ENCODE peak calls at places on chromosomes 12 and 14, in ten cellular contexts. E is AG04450; C is WTC11; V is stomach; U is A549; X is endodermal cell; J is left lung; T is GM20000; P is CD8-positive, alpha-beta T cell; Q is A673. I is an unnamed sample.

GRCh38 chr12:51082561-51083139 is 746 bp downstream of the CSRNP2 start:
- DNase-seq in E (no peak), C (no peak), V (no peak), U (peak), X (peak), J (no peak), T (peak), P (no peak), Q (peak), I (no peak)

GRCh38 chr12:109771746-109772621 is 58.4 kb downstream of the FAM222A start:
- DNase-seq in E (no peak), C (no peak), V (no peak), U (no peak), X (peak), J (no peak), T (no peak), P (no peak), Q (no peak), I (no peak)

GRCh38 chr14:105485720-105486332 is 860 bp upstream of the CRIP1 start:
- DNase-seq in E (no peak), C (peak), V (no peak), U (peak), X (peak), J (no peak), T (peak), P (no peak), Q (peak), I (peak)

GRCh38 chr14:100159107-100159864 is at the start of gene DEGS2:
- DNase-seq in E (no peak), C (peak), V (peak), U (peak), X (peak), J (peak), T (peak), P (peak), Q (no peak), I (peak)

GRCh38 chr12:122031342-122032216 is 9.9 kb downstream of the BCL7A start:
- DNase-seq in E (no peak), C (peak), V (peak), U (peak), X (peak), J (no peak), T (peak), P (peak), Q (peak), I (peak)

GRCh38 chr14:35078082-35078481 is 32.0 kb downstream of the FAM177A1 start:
- DNase-seq in E (no peak), C (no peak), V (no peak), U (no peak), X (no peak), J (no peak), T (no peak), P (no peak), Q (no peak), I (no peak)

GRCh38 chr12:23756416-23756815 is 193.1 kb downstream of the SOX5 start:
- DNase-seq in E (no peak), C (no peak), V (no peak), U (no peak), X (no peak), J (no peak), T (no peak), P (no peak), Q (no peak), I (no peak)

GRCh38 chr12:9760699-9761406 is at the start of gene CD69:
- DNase-seq in E (no peak), C (no peak), V (peak), U (no peak), X (no peak), J (no peak), T (peak), P (peak), Q (peak), I (no peak)

GRCh38 chr14:44135972-44136371 is 371.1 kb downstream of the FSCB start:
- DNase-seq in E (no peak), C (no peak), V (no peak), U (no peak), X (no peak), J (no peak), T (no peak), P (no peak), Q (no peak), I (no peak)

GRCh38 chr14:88189040-88189839 is 133.8 kb downstream of the KCNK10 start:
- DNase-seq in E (peak), C (peak), V (peak), U (peak), X (peak), J (no peak), T (peak), P (peak), Q (peak), I (no peak)

GRCh38 chr12:53328043-53328435 is 6.6 kb upstream of the AAAS start:
- DNase-seq in E (no peak), C (peak), V (no peak), U (peak), X (peak), J (no peak), T (no peak), P (no peak), Q (no peak), I (no peak)
- TF ChIP-seq CTCF in E (no peak), C (no peak), V (no peak), U (no peak), X (peak), J (no peak), T (no peak), P (no peak), Q (no peak), I (no peak)

DNA sequence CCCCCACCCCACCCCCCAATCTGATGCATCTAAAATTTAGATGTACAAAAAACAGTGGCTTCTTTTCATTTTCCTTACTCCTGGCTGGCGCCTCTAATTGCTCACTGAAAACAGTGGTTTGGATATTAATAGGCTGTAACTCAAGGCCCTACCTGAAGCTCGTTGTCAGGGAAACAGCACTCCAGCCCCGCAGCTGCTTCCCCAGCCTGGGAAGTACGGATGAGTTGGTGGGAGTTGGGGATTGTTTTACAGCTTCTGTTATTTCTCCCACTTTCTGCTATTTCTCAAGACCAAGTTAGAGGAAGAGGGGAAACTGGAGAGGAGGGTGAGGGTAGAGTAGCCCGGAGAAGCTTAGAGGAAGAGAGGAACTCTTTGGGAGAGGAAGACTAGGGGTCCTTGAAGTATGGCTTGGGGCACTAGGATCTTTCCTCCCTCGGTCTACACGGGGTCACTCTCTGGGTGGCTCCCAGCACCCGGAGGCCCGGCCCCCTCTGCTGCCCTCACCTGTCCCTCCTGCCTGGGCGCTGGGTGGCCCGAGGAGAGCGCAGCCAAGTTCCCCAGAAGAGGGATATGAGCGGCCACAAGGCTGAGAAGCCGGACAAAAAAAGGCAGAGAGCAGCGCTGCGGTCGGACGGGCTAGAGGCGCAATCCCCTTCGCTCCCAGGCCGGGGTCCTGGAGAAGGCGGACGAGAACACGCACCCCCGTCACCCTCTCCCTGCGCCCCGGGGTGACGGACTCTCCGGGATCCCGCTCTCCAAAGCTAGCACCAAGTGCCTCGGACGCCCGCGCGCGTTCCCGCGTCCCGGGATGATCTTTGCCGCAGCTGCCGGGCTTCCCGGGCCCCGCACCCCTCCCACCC is 702 bp downstream of the SPTB start:
- DNase-seq in E (no peak), C (peak), V (no peak), U (peak), X (peak), J (peak), T (peak), P (no peak), Q (no peak), I (no peak)
- TF ChIP-seq CTCF in E (no peak), C (no peak), V (no peak), U (no peak), X (no peak), J (no peak), T (no peak), P (no peak), Q (no peak), I (no peak)

GRCh38 chr14:21860172-21860571 is 186.6 kb upstream of the OR4E1 start:
- DNase-seq in E (no peak), C (peak), V (no peak), U (peak), X (peak), J (no peak), T (peak), P (no peak), Q (peak), I (no peak)
- TF ChIP-seq CTCF in E (peak), C (peak), V (peak), U (peak), X (peak), J (peak), T (peak), P (no peak), Q (peak), I (peak)

GRCh38 chr14:59020382-59020781 is 168.1 kb upstream of the DAAM1 start:
- DNase-seq in E (no peak), C (no peak), V (no peak), U (no peak), X (no peak), J (no peak), T (no peak), P (no peak), Q (peak), I (no peak)

GRCh38 chr14:59017285-59017965 is 171.0 kb upstream of the DAAM1 start:
- DNase-seq in E (no peak), C (no peak), V (no peak), U (no peak), X (no peak), J (no peak), T (no peak), P (no peak), Q (no peak), I (no peak)

GRCh38 chr14:59018460-59018859 is 170.0 kb upstream of the DAAM1 start:
- DNase-seq in E (no peak), C (no peak), V (no peak), U (no peak), X (peak), J (no peak), T (no peak), P (no peak), Q (no peak), I (no peak)

GRCh38 chr14:59022144-59022543 is 166.3 kb upstream of the DAAM1 start:
- DNase-seq in E (no peak), C (no peak), V (no peak), U (no peak), X (no peak), J (no peak), T (no peak), P (no peak), Q (peak), I (no peak)

DNA sequence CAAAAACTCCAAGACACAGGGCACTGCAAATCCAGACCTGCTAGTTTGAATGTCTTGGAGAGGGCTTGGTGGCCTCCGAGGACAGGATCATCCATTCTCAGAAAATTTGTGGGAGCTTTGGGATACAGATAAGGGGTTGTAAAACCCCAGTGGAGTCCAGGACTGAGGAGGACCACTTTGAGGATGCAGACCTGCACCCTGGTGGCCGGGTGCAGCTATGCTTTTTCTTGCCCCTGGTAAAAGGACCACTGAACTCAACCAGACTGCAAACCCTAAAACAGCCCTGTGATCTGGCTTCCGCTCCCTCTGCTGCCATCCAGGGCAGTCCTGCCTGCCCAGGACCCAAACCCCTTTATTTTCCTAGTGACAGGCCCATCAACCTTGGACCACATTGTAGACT is 169.5 kb upstream of the DAAM1 start:
- DNase-seq in E (no peak), C (peak), V (no peak), U (no peak), X (peak), J (no peak), T (no peak), P (no peak), Q (peak), I (no peak)
- TF ChIP-seq CTCF in E (peak), C (no peak), V (no peak), U (peak), X (peak), J (no peak), T (peak), P (no peak), Q (peak), I (peak)

GRCh38 chr12:79373896-79374499 is 316.8 kb downstream of the PAWR start:
- DNase-seq in E (no peak), C (peak), V (no peak), U (peak), X (peak), J (no peak), T (peak), P (no peak), Q (peak), I (peak)
- TF ChIP-seq CTCF in E (peak), C (peak), V (peak), U (peak), X (peak), J (peak), T (peak), P (no peak), Q (peak), I (peak)

DNA sequence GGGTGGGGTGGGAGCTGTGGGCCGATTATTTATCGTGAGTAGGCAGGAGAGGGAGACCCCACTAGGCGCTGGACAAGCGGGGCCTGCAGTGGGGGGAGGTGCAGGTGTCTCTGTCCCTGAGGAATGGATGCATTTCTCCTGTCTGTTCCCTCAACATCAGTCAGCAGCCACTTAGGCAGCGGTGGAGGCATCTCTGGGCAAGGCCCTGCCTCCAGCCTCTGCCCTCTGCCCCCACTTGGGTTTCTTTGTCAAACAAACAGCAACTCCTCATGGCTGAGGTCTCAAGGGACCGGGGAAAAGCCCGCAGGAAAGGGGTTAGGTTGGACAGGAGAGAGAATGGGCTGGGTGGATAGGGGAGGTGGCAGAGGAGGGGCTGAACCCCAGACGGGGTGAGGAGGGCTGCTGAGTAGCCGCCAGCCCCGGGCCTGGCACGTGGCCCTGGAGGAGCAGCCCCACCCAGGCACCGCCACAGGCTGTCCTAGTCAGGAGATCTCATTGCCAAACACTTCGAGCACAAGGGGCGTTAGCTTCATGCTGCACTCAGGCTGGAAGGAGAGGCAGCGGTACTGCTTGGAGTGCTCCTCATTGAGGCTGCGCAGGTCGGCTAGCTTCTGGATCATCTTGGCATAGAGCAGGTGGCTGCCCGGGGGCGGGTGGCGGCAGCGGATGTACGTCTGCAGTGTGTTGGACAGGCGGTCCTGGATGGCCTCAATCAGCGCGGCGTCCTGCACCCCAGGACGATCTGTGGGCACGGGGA is 24.7 kb upstream of the HDAC7 start:
- DNase-seq in E (no peak), C (no peak), V (no peak), U (no peak), X (no peak), J (peak), T (no peak), P (no peak), Q (no peak), I (no peak)
- TF ChIP-seq CTCF in E (no peak), C (no peak), V (no peak), U (no peak), X (no peak), J (no peak), T (no peak), P (no peak), Q (no peak), I (no peak)

GRCh38 chr12:108017658-108018057 is 111.4 kb upstream of the WSCD2 start:
- DNase-seq in E (no peak), C (no peak), V (no peak), U (no peak), X (peak), J (no peak), T (no peak), P (no peak), Q (no peak), I (no peak)

GRCh38 chr12:108021129-108021528 is 108.0 kb upstream of the WSCD2 start:
- DNase-seq in E (no peak), C (no peak), V (no peak), U (no peak), X (no peak), J (no peak), T (no peak), P (no peak), Q (no peak), I (no peak)

GRCh38 chr12:108019862-108020261 is 109.2 kb upstream of the WSCD2 start:
- DNase-seq in E (no peak), C (no peak), V (no peak), U (no peak), X (peak), J (no peak), T (no peak), P (no peak), Q (no peak), I (no peak)

GRCh38 chr12:108021949-108022522 is 107.1 kb upstream of the WSCD2 start:
- DNase-seq in E (no peak), C (no peak), V (no peak), U (no peak), X (no peak), J (no peak), T (no peak), P (no peak), Q (no peak), I (no peak)
- TF ChIP-seq CTCF in E (no peak), C (no peak), V (no peak), U (no peak), X (no peak), J (no peak), T (no peak), P (no peak), Q (no peak), I (no peak)

GRCh38 chr12:29024117-29024516 is 125.0 kb upstream of the FAR2 start:
- DNase-seq in E (no peak), C (no peak), V (no peak), U (peak), X (no peak), J (no peak), T (no peak), P (no peak), Q (no peak), I (no peak)
- TF ChIP-seq CTCF in E (peak), C (no peak), V (no peak), U (no peak), X (peak), J (no peak), T (no peak), P (no peak), Q (no peak), I (peak)

I was measured in mesothelial cell of epicardium.